ENCODE peak calls at places on chromosome 20, in five cellular contexts. O, B, H, R and Y are unnamed samples.

GRCh38 chr20:39016496-39016895 is 54.4 kb downstream of the DHX35 start:
- DNase-seq in O (no peak), B (no peak), H (no peak), R (no peak), Y (no peak)

GRCh38 chr20:51382986-51383821 is 159.3 kb downstream of the NFATC2 start:
- DNase-seq in O (no peak), B (no peak), H (no peak), R (no peak), Y (no peak)

GRCh38 chr20:50762435-50763201 is 31.2 kb downstream of the PARD6B start:
- DNase-seq in O (peak), B (no peak), H (no peak), R (peak), Y (no peak)

GRCh38 chr20:30921286-30922071 is 336.0 kb upstream of the DEFB115 start:
- DNase-seq in O (no peak), B (no peak), H (no peak), R (no peak), Y (no peak)

GRCh38 chr20:44187054-44187762 is at the start of gene JPH2:
- DNase-seq in O (no peak), B (no peak), H (no peak), R (peak), Y (no peak)

GRCh38 chr20:44969320-44969879 is 3.1 kb downstream of the STK4 start:
- DNase-seq in O (no peak), B (no peak), H (no peak), R (no peak), Y (no peak)

GRCh38 chr20:52410182-52410647 is 218.6 kb upstream of the ZFP64 start:
- DNase-seq in O (no peak), B (no peak), H (no peak), R (no peak), Y (no peak)

GRCh38 chr20:33649201-33649631 is 12.9 kb upstream of the C20orf144 start:
- DNase-seq in O (no peak), B (no peak), H (no peak), R (no peak), Y (no peak)

GRCh38 chr20:10109621-10110020 is 74.8 kb downstream of the ANKEF1 start:
- DNase-seq in O (no peak), B (no peak), H (no peak), R (no peak), Y (no peak)

GRCh38 chr20:48957053-48957481 is 35.6 kb downstream of the ARFGEF2 start:
- DNase-seq in O (no peak), B (no peak), H (peak), R (no peak), Y (no peak)

GRCh38 chr20:24160563-24161355 is 172.2 kb upstream of the GGTLC1 start:
- DNase-seq in O (peak), B (no peak), H (peak), R (peak), Y (no peak)

GRCh38 chr20:10708342-10709185 is 34.8 kb upstream of the JAG1 start:
- DNase-seq in O (peak), B (no peak), H (no peak), R (no peak), Y (no peak)

GRCh38 chr20:32674362-32674789 is 635 bp upstream of the C20orf203 start:
- DNase-seq in O (peak), B (peak), H (peak), R (peak), Y (peak)

GRCh38 chr20:4569882-4570281 is 151.8 kb upstream of the PRND start:
- DNase-seq in O (no peak), B (no peak), H (no peak), R (no peak), Y (no peak)

GRCh38 chr20:8223096-8223870 is 91.2 kb downstream of the PLCB1 start:
- DNase-seq in O (peak), B (no peak), H (no peak), R (no peak), Y (no peak)

DNA sequence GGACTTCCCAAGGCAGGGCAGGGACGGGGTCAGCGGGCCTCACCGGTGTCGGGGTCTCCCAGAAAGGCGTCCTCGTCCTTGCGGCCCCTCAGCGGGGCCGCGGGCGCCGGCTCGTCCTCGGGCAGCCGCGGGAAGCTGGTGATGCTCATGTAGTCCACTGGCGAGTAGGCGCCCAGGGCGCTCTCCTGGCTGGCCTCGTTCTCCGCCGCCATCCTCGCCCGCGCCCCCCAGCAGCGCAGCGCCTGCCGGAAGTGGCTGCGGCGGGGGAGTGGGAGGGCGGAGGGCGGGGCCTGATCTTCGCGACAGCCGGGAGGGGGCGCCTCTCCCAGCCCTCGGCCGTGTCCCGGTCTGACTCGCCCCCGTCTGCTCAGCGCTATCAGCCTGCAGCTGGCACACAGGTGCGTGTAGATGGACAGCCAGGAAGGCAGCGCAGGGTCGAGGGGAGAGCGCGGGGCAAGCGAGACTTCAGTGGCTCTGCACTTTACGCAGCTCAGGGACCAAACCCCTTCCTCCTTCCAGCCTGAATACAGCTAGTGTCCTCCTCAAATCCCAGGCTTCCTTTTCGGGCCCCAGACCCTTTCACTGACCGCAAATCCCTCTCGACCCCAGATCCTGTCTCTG is at the start of gene GGT7:
- DNase-seq in O (peak), B (peak), H (peak), R (peak), Y (peak)
- TF ChIP-seq POLR2AphosphoS5 in O (peak), B (no peak), H (peak), R (peak), Y (no peak)

GRCh38 chr20:34876161-34877001 is at the start of gene ACSS2:
- DNase-seq in O (peak), B (peak), H (peak), R (peak), Y (peak)
- TF ChIP-seq POLR2A in O (peak), B (no peak), H (peak), R (no peak), Y (no peak)

DNA sequence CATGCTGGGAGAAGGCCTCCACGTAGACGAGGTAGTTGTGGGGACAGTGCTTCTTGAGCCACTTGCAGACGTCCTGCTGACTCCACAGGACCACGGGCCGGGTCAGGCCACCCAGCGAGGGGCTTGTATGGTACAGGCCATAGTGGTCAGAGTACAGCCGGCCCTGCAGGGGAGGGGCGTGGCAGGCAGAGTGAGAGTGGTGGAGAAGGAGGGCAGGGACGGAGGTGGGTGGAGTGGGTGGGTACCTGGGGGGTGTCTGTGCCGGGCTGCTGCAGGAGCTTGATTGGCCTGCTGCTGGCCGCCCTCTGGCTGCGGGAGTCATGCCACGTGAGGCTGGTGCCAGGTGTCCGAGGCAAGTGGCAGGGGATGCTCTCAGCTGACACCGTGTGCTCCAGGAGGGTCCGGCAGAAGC is 2.5 kb downstream of the SAMD10 start:
- DNase-seq in O (no peak), B (no peak), H (no peak), R (no peak), Y (no peak)
- TF ChIP-seq TAF1 in O (no peak), B (no peak), H (no peak), R (no peak), Y (no peak)

GRCh38 chr20:36467076-36467999 is 74.0 kb upstream of the MYL9 start:
- DNase-seq in O (no peak), B (peak), H (no peak), R (no peak), Y (no peak)
- TF ChIP-seq POLR2AphosphoS5 in O (no peak), B (no peak), H (no peak), R (no peak), Y (no peak)

GRCh38 chr20:1119128-1119505 is 715 bp downstream of the PSMF1 start:
- DNase-seq in O (peak), B (no peak), H (no peak), R (no peak), Y (no peak)

GRCh38 chr20:1119524-1119923 is 1.1 kb downstream of the PSMF1 start:
- DNase-seq in O (no peak), B (no peak), H (no peak), R (no peak), Y (no peak)

GRCh38 chr20:1118004-1118335 is 432 bp upstream of the PSMF1 start:
- DNase-seq in O (no peak), B (no peak), H (no peak), R (no peak), Y (no peak)

GRCh38 chr20:1121439-1121838 is 3.0 kb downstream of the PSMF1 start:
- DNase-seq in O (no peak), B (no peak), H (peak), R (no peak), Y (no peak)

DNA sequence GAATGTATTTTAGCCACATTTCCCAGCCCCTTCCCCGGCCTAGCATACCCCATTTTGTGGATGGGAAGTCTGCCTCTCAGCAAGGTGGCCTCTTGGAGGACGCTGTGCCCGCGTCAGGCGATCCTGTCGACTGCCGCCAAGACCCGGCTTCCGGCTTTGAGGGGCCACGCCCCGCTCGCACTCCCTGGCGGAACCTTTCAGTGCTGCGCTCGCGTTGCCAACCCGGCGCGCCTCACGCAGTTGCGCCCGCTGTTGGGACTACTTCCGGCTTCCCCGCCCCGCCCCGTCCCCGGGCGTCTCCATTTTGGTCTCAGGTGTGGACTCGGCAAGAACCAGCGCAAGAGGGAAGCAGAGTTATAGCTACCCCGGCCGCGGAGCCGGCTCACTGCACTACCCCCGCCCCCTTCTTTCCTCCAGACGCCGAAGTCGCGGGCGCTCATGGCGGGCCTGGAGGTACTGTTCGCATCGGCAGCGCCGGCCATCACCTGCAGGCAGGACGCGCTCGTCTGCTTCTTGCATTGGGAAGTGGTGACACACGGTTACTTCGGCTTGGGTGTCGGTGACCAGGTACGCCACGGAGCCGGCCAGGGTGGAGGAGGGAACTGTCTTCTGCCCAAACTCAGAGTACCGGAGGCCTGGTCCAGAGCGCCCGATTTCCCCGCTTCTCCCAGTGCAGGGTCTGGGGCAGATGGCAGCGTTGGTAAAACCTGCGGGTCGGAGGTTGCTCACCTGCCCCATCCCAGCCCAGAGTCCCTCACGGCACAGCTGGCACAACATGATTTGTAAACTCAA is at the start of gene PSMF1:
- DNase-seq in O (peak), B (peak), H (peak), R (peak), Y (peak)
- TF ChIP-seq POLR2A in O (peak), B (peak), H (peak), R (peak), Y (peak)

DNA sequence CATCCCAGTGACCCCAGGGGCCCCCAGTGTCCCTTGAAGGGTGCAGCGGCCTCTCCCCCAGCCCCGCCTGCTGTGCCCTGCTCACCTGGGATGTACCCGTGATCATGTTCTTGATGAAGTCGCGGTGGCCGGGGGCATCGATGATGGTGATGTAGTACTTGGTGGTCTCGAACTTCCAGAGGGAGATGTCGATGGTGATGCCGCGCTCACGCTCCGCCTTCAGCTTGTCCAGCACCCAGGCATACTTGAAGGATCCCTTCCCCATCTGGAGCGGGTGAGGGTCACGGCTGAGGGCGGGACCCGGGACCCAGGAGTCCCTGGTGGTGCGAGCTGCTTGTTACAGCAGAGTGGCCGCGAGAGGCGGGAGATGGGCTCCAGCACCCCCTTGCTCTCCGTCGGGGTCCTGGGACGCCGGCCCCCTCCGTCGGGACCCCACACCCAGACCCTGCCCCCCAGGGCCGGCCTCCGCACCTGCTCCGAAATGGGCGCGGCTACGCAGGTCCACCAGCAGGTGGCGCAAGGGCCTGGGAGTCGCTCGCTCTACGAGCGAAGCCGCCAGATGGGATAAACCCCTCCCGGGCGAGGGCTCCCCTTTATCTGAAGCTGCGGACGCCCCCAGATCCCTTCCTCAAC is 3.0 kb downstream of the EEF1A2 start:
- DNase-seq in O (peak), B (peak), H (peak), R (peak), Y (peak)
- TF ChIP-seq TAF1 in O (no peak), B (no peak), H (no peak), R (no peak), Y (no peak)

DNA sequence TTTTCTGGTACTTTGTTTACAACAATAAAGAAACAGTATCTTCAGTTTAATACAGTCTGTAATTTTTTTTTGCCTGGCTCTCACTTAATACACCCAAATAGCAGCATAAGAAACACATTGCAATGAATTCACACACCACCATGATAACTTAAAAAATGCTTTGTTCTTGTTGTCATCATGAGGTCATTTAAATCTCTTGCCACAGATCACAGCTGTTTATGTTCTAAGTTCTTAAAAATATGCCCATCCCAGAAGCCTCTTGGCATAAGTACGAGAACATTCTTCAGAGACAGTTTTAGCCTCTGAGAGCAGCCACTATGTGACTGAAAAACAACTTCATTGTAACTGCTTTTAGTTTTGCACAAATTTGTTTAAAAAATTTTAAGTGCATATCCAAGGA is 47.9 kb downstream of the ESF1 start:
- DNase-seq in O (no peak), B (no peak), H (no peak), R (no peak), Y (no peak)
- TF ChIP-seq POLR2AphosphoS5 in O (no peak), B (no peak), H (no peak), R (no peak), Y (no peak)

GRCh38 chr20:62956387-62957135 is 4.1 kb downstream of the SLC17A9 start:
- DNase-seq in O (no peak), B (no peak), H (no peak), R (no peak), Y (no peak)

GRCh38 chr20:62957136-62958117 is 4.9 kb downstream of the SLC17A9 start:
- DNase-seq in O (no peak), B (no peak), H (no peak), R (no peak), Y (no peak)

GRCh38 chr20:62953839-62954703 is 1.6 kb downstream of the SLC17A9 start:
- DNase-seq in O (peak), B (peak), H (peak), R (peak), Y (peak)

GRCh38 chr20:62953167-62953838 is 794 bp downstream of the SLC17A9 start:
- DNase-seq in O (no peak), B (no peak), H (no peak), R (peak), Y (no peak)

DNA sequence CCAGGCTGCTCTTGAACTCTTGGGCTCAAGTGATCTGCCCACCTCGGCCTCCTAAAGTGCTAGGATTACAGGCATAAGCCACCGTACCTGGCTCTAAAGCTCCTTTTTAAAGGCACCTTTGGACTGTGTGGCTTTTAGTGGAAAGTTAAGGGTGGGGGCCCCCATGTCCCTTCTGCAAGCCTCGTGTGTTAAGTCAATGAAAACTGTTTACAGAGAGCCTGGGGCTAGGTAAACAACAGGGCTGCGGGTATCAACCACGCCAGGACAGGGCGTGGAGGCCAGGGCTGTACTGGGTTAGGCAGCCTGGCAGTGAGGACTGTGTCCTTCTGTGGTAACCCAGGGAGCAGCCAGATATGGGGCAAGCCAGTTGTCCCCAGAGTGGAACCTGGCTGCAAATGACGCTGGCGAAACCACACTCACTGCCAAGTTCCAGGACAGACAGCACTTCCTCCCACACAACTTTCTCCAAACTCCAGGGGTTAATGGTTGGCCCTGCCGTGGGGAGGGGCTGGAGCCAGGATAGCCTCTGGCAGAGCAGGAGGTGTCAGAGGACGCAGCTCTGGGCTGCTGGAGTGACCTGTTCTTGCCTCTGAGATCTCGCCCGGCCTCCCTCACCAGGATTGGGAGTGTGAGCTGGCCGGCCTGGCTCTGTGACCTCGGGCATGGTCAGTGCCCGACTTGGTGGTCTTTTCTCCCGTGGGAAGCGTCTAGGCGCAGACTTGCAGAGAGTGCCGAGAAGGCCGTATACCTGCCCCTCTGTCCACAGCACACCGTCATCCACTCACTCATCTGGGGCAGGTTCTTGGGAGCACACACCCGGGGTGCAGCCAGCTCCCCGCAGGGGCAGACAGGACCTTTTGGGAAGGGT is 3.2 kb downstream of the SLC17A9 start:
- DNase-seq in O (peak), B (no peak), H (no peak), R (no peak), Y (no peak)
- TF ChIP-seq POLR2A in O (no peak), B (no peak), H (no peak), R (no peak), Y (no peak)

GRCh38 chr20:1319462-1319861 is 9.5 kb downstream of the SDCBP2 start:
- DNase-seq in O (no peak), B (no peak), H (no peak), R (no peak), Y (no peak)
- TF ChIP-seq TAF1 in O (no peak), B (no peak), H (no peak), R (no peak), Y (no peak)

GRCh38 chr20:47785900-47786762 is 850 bp upstream of the SULF2 start:
- DNase-seq in O (peak), B (peak), H (peak), R (peak), Y (peak)
- TF ChIP-seq POLR2AphosphoS5 in O (no peak), B (no peak), H (no peak), R (no peak), Y (no peak)